ENCODE peak calls at places on chromosome 14, in nine cellular contexts. L is adipocyte; F is cardiac muscle cell; P is mesenchymal stem cell; T is dorsolateral prefrontal cortex; E is HepG2; H is CD8-positive, alpha-beta T cell; K is SK-N-SH; R is spleen. W is an unnamed sample.
A peak's percentile ranks its signal among the peaks of the same experiment; 100 is the strongest.

GRCh38 chr14:56333361-56334279 is 215.4 kb downstream of the PELI2 start:
- DNase-seq in L (peak; percentile 61), F (no peak), P (peak; percentile 96), T (no peak), E (peak; percentile 13), H (no peak), K (no peak), R (no peak), W (no peak)

GRCh38 chr14:60310086-60310684 is 61.2 kb downstream of the PPM1A start:
- DNase-seq in L (peak; percentile 17), F (no peak), P (no peak), T (no peak), E (no peak), H (no peak), K (no peak), R (no peak), W (no peak)

GRCh38 chr14:97719931-97720330 is 922.7 kb downstream of the VRK1 start:
- DNase-seq in L (no peak), F (no peak), P (no peak), T (no peak), E (no peak), H (peak; percentile 80), K (no peak), R (no peak), W (no peak)

GRCh38 chr14:73457935-73458218 is 469 bp downstream of the NUMB start:
- DNase-seq in L (no peak), F (no peak), P (no peak), T (no peak), E (no peak), H (no peak), K (peak; percentile 47), R (no peak), W (peak; percentile 77)

GRCh38 chr14:106844608-106845285 is 1318.4 kb downstream of the TMEM121 start:
- DNase-seq in L (no peak), F (no peak), P (no peak), T (no peak), E (peak; percentile 44), H (peak; percentile 69), K (peak; percentile 58), R (peak; percentile 96), W (peak; percentile 88)

GRCh38 chr14:23217032-23217431 is 20.7 kb upstream of the RNF212B start:
- DNase-seq in L (no peak), F (no peak), P (no peak), T (no peak), E (no peak), H (no peak), K (no peak), R (no peak), W (no peak)

GRCh38 chr14:38079268-38079667 is 128.4 kb upstream of the SSTR1 start:
- DNase-seq in L (peak; percentile 63), F (no peak), P (peak; percentile 25), T (no peak), E (no peak), H (no peak), K (no peak), R (no peak), W (no peak)

GRCh38 chr14:36510078-36510799 is 9.8 kb downstream of the NKX2-1 start:
- DNase-seq in L (no peak), F (no peak), P (no peak), T (no peak), E (no peak), H (no peak), K (peak; percentile 2), R (no peak), W (peak; percentile 77)

GRCh38 chr14:68322970-68323620 is 469.8 kb downstream of the ZFP36L1 start:
- DNase-seq in L (no peak), F (no peak), P (no peak), T (no peak), E (peak; percentile 30), H (no peak), K (no peak), R (no peak), W (no peak)

GRCh38 chr14:33617154-33617553 is 333.7 kb downstream of the EGLN3 start:
- DNase-seq in L (peak; percentile 18), F (no peak), P (peak; percentile 76), T (no peak), E (no peak), H (no peak), K (no peak), R (no peak), W (no peak)

GRCh38 chr14:74620497-74620921 is 8.5 kb upstream of the LTBP2 start:
- DNase-seq in L (peak; percentile 78), F (no peak), P (peak; percentile 95), T (no peak), E (peak; percentile 72), H (peak; percentile 52), K (no peak), R (no peak), W (no peak)

GRCh38 chr14:64761441-64762043 is 57.3 kb downstream of the PLEKHG3 start:
- DNase-seq in L (no peak), F (no peak), P (peak; percentile 38), T (no peak), E (no peak), H (no peak), K (no peak), R (peak; percentile 52), W (no peak)

GRCh38 chr14:89856871-89857345 is 97.6 kb downstream of the EFCAB11 start:
- DNase-seq in L (peak; percentile 42), F (no peak), P (peak; percentile 9), T (no peak), E (no peak), H (no peak), K (no peak), R (no peak), W (no peak)

GRCh38 chr14:59265808-59266207 is 77.3 kb downstream of the DAAM1 start:
- DNase-seq in L (no peak), F (no peak), P (no peak), T (no peak), E (no peak), H (no peak), K (no peak), R (no peak), W (no peak)

GRCh38 chr14:72723741-72724530 is 170.0 kb downstream of the DPF3 start:
- DNase-seq in L (peak; percentile 66), F (no peak), P (no peak), T (no peak), E (no peak), H (no peak), K (no peak), R (no peak), W (no peak)

GRCh38 chr14:28767851-28768548 is 1.4 kb downstream of the FOXG1 start:
- DNase-seq in L (no peak), F (no peak), P (no peak), T (peak; percentile 49), E (no peak), H (no peak), K (no peak), R (no peak), W (no peak)
- H3K27me3 ChIP-seq in L (peaks cover 79% of the 10 kb centered on the region), F (peaks cover 100% of the 10 kb centered on the region), P (peaks cover 86% of the 10 kb centered on the region), T (peaks cover 73% of the 10 kb centered on the region), E (peaks cover 12% of the 10 kb centered on the region), H (peaks cover 13% of the 10 kb centered on the region), K (peaks cover 58% of the 10 kb centered on the region), R (peaks cover 86% of the 10 kb centered on the region), W (peaks cover 92% of the 10 kb centered on the region)

GRCh38 chr14:20631821-20632389 is 9.6 kb downstream of the OR6S1 start:
- DNase-seq in L (peak; percentile 76), F (peak; percentile 80), P (peak; percentile 69), T (no peak), E (peak; percentile 83), H (no peak), K (peak; percentile 34), R (peak; percentile 80), W (peak; percentile 76)

GRCh38 chr14:20632831-20633771 is 8.4 kb downstream of the OR6S1 start:
- DNase-seq in L (peak; percentile 83), F (peak; percentile 55), P (peak; percentile 87), T (no peak), E (peak; percentile 93), H (peak; percentile 55), K (peak; percentile 43), R (peak; percentile 67), W (no peak)

GRCh38 chr14:20630340-20631022 is 11.0 kb downstream of the OR6S1 start:
- DNase-seq in L (peak; percentile 40), F (peak; percentile 40), P (no peak), T (no peak), E (peak; percentile 81), H (no peak), K (no peak), R (peak; percentile 53), W (no peak)

GRCh38 chr14:20632448-20632830 is 9.1 kb downstream of the OR6S1 start:
- DNase-seq in L (no peak), F (no peak), P (no peak), T (no peak), E (no peak), H (no peak), K (no peak), R (no peak), W (no peak)

GRCh38 chr14:20631023-20631820 is 10.3 kb downstream of the OR6S1 start:
- DNase-seq in L (peak; percentile 74), F (peak; percentile 43), P (peak; percentile 73), T (no peak), E (peak; percentile 79), H (peak; percentile 50), K (no peak), R (peak; percentile 48), W (no peak)
- H3K27me3 ChIP-seq in L (no peaks in the 10 kb centered on the region), F (peaks cover 52% of the 10 kb centered on the region), P (peaks cover 17% of the 10 kb centered on the region), T (peaks cover 48% of the 10 kb centered on the region), E (no peaks in the 10 kb centered on the region), H (no peaks in the 10 kb centered on the region), K (peaks cover 23% of the 10 kb centered on the region), R (peaks cover 49% of the 10 kb centered on the region), W (peaks cover 44% of the 10 kb centered on the region)

GRCh38 chr14:99247091-99247729 is 24.8 kb downstream of the BCL11B start:
- DNase-seq in L (no peak), F (no peak), P (no peak), T (no peak), E (no peak), H (no peak), K (no peak), R (no peak), W (no peak)
- H3K27me3 ChIP-seq in L (peaks cover 40% of the 10 kb centered on the region), F (peaks cover 35% of the 10 kb centered on the region), P (peaks cover 47% of the 10 kb centered on the region), T (peaks cover 58% of the 10 kb centered on the region), E (peaks cover 57% of the 10 kb centered on the region), H (no peaks in the 10 kb centered on the region), K (peaks cover 87% of the 10 kb centered on the region), R (peaks cover 68% of the 10 kb centered on the region), W (peaks cover 62% of the 10 kb centered on the region)

GRCh38 chr14:65989981-65990380 is 496.2 kb upstream of the CCDC196 start:
- DNase-seq in L (no peak), F (no peak), P (no peak), T (no peak), E (no peak), H (no peak), K (no peak), R (no peak), W (no peak)

GRCh38 chr14:65991124-65991523 is 495.0 kb upstream of the CCDC196 start:
- DNase-seq in L (no peak), F (no peak), P (no peak), T (no peak), E (no peak), H (no peak), K (no peak), R (no peak), W (no peak)

GRCh38 chr14:65997350-65997749 is 488.8 kb upstream of the CCDC196 start:
- DNase-seq in L (no peak), F (no peak), P (no peak), T (no peak), E (no peak), H (no peak), K (no peak), R (no peak), W (no peak)

GRCh38 chr14:65993996-65994395 is 492.2 kb upstream of the CCDC196 start:
- DNase-seq in L (no peak), F (no peak), P (no peak), T (no peak), E (no peak), H (no peak), K (no peak), R (no peak), W (no peak)

GRCh38 chr14:65993103-65993502 is 493.1 kb upstream of the CCDC196 start:
- DNase-seq in L (no peak), F (no peak), P (no peak), T (no peak), E (no peak), H (no peak), K (no peak), R (no peak), W (no peak)
- H3K27me3 ChIP-seq in L (peaks cover 23% of the 10 kb centered on the region), F (no peaks in the 10 kb centered on the region), P (peaks cover 34% of the 10 kb centered on the region), T (no peaks in the 10 kb centered on the region), E (no peaks in the 10 kb centered on the region), H (no peaks in the 10 kb centered on the region), K (no peaks in the 10 kb centered on the region), R (no peaks in the 10 kb centered on the region), W (no peaks in the 10 kb centered on the region)

W was measured in upper lobe of right lung.